ENCODE peak calls at places on chromosome 6, in four cellular contexts. One of them, this sample, is unnamed.

GRCh38 chr6:112204350-112204706 is 50.0 kb downstream of the LAMA4 start:
- DNase-seq in lower leg skin: no peak
- DNase-seq in activated naive CD4-positive, alpha-beta T cell: no peak
- DNase-seq in AG08395: no peak
- DNase-seq in this sample: no peak

GRCh38 chr6:44270526-44271405 is 516 bp downstream of the TMEM151B start:
- DNase-seq in lower leg skin: no peak
- DNase-seq in activated naive CD4-positive, alpha-beta T cell: no peak
- DNase-seq in AG08395: no peak
- DNase-seq in this sample: no peak

GRCh38 chr6:118370722-118371121 is 177.4 kb upstream of the PLN start:
- DNase-seq in lower leg skin: no peak
- DNase-seq in activated naive CD4-positive, alpha-beta T cell: no peak
- DNase-seq in AG08395: no peak
- DNase-seq in this sample: no peak

GRCh38 chr6:42224222-42225042 is 6.8 kb upstream of the MRPS10 start:
- DNase-seq in lower leg skin: no peak
- DNase-seq in activated naive CD4-positive, alpha-beta T cell: no peak
- DNase-seq in AG08395: peak
- DNase-seq in this sample: no peak

GRCh38 chr6:110430236-110430635 is 14.9 kb upstream of the DDO start:
- DNase-seq in lower leg skin: no peak
- DNase-seq in activated naive CD4-positive, alpha-beta T cell: no peak
- DNase-seq in AG08395: no peak
- DNase-seq in this sample: no peak

GRCh38 chr6:4762294-4762693 is 13.9 kb upstream of the CDYL start:
- DNase-seq in lower leg skin: no peak
- DNase-seq in activated naive CD4-positive, alpha-beta T cell: no peak
- DNase-seq in AG08395: no peak
- DNase-seq in this sample: no peak

GRCh38 chr6:169073311-169073710 is 180.3 kb downstream of the THBS2 start:
- DNase-seq in lower leg skin: no peak
- DNase-seq in activated naive CD4-positive, alpha-beta T cell: no peak
- DNase-seq in AG08395: peak
- DNase-seq in this sample: no peak

GRCh38 chr6:163866192-163866591 is 451.7 kb downstream of the QKI start:
- DNase-seq in lower leg skin: no peak
- DNase-seq in activated naive CD4-positive, alpha-beta T cell: no peak
- DNase-seq in AG08395: no peak
- DNase-seq in this sample: no peak

GRCh38 chr6:6588064-6588923 is at the start of gene LY86:
- DNase-seq in lower leg skin: no peak
- DNase-seq in activated naive CD4-positive, alpha-beta T cell: peak
- DNase-seq in AG08395: no peak
- DNase-seq in this sample: no peak

GRCh38 chr6:26249959-26250805 is 114.8 kb upstream of the BTN3A2 start:
- DNase-seq in lower leg skin: no peak
- DNase-seq in activated naive CD4-positive, alpha-beta T cell: peak
- DNase-seq in AG08395: peak
- DNase-seq in this sample: peak

GRCh38 chr6:134828641-134829040 is 121.3 kb downstream of the ALDH8A1 start:
- DNase-seq in lower leg skin: no peak
- DNase-seq in activated naive CD4-positive, alpha-beta T cell: no peak
- DNase-seq in AG08395: no peak
- DNase-seq in this sample: no peak

GRCh38 chr6:5214570-5215052 is 46.1 kb downstream of the LYRM4 start:
- DNase-seq in lower leg skin: no peak
- DNase-seq in activated naive CD4-positive, alpha-beta T cell: no peak
- DNase-seq in AG08395: peak
- DNase-seq in this sample: no peak

GRCh38 chr6:2807342-2808090 is 34.1 kb downstream of the SERPINB1 start:
- DNase-seq in lower leg skin: no peak
- DNase-seq in activated naive CD4-positive, alpha-beta T cell: no peak
- DNase-seq in AG08395: no peak
- DNase-seq in this sample: no peak

GRCh38 chr6:139474145-139475108 is 100.0 kb upstream of the CITED2 start:
- DNase-seq in lower leg skin: peak
- DNase-seq in activated naive CD4-positive, alpha-beta T cell: no peak
- DNase-seq in AG08395: peak
- DNase-seq in this sample: no peak

GRCh38 chr6:32087574-32088486 is 21.3 kb downstream of the TNXB start:
- DNase-seq in lower leg skin: no peak
- DNase-seq in activated naive CD4-positive, alpha-beta T cell: peak
- DNase-seq in AG08395: no peak
- DNase-seq in this sample: peak

GRCh38 chr6:45163952-45164766 is 164.0 kb upstream of the RUNX2 start:
- DNase-seq in lower leg skin: no peak
- DNase-seq in activated naive CD4-positive, alpha-beta T cell: no peak
- DNase-seq in AG08395: no peak
- DNase-seq in this sample: no peak

GRCh38 chr6:160714731-160715130 is 12.7 kb downstream of the PLG start:
- DNase-seq in lower leg skin: no peak
- DNase-seq in activated naive CD4-positive, alpha-beta T cell: no peak
- DNase-seq in AG08395: peak
- DNase-seq in this sample: no peak

GRCh38 chr6:26445934-26446667 is 5.8 kb downstream of the BTN3A3 start:
- DNase-seq in lower leg skin: no peak
- DNase-seq in activated naive CD4-positive, alpha-beta T cell: no peak
- DNase-seq in AG08395: no peak
- DNase-seq in this sample: no peak

GRCh38 chr6:132247381-132248159 is 153.7 kb downstream of the MOXD1 start:
- DNase-seq in lower leg skin: no peak
- DNase-seq in activated naive CD4-positive, alpha-beta T cell: no peak
- DNase-seq in AG08395: peak
- DNase-seq in this sample: no peak

GRCh38 chr6:142289687-142290086 is 12.1 kb upstream of the ADGRG6 start:
- DNase-seq in lower leg skin: no peak
- DNase-seq in activated naive CD4-positive, alpha-beta T cell: no peak
- DNase-seq in AG08395: no peak
- DNase-seq in this sample: no peak

GRCh38 chr6:142569676-142570075 is 267.9 kb downstream of the ADGRG6 start:
- DNase-seq in lower leg skin: no peak
- DNase-seq in activated naive CD4-positive, alpha-beta T cell: no peak
- DNase-seq in AG08395: no peak
- DNase-seq in this sample: no peak

GRCh38 chr6:906920-907319 is 214.0 kb upstream of the EXOC2 start:
- DNase-seq in lower leg skin: no peak
- DNase-seq in activated naive CD4-positive, alpha-beta T cell: no peak
- DNase-seq in AG08395: no peak
- DNase-seq in this sample: no peak

GRCh38 chr6:20182069-20182468 is 30.2 kb downstream of the MBOAT1 start:
- DNase-seq in lower leg skin: no peak
- DNase-seq in activated naive CD4-positive, alpha-beta T cell: no peak
- DNase-seq in AG08395: no peak
- DNase-seq in this sample: no peak

GRCh38 chr6:25623874-25624273 is 28.1 kb upstream of the SCGN start:
- DNase-seq in lower leg skin: no peak
- DNase-seq in activated naive CD4-positive, alpha-beta T cell: no peak
- DNase-seq in AG08395: no peak
- DNase-seq in this sample: no peak

GRCh38 chr6:133896344-133896721 is 7.4 kb downstream of the TCF21 start:
- DNase-seq in lower leg skin: no peak
- DNase-seq in activated naive CD4-positive, alpha-beta T cell: no peak
- DNase-seq in AG08395: no peak
- DNase-seq in this sample: no peak

GRCh38 chr6:99613705-99614429 is 7.2 kb downstream of the PRDM13 start:
- DNase-seq in lower leg skin: no peak
- DNase-seq in activated naive CD4-positive, alpha-beta T cell: no peak
- DNase-seq in AG08395: no peak
- DNase-seq in this sample: no peak

This sample was measured in breast epithelium.